ENCODE peak calls at places on chromosome 14, in six cellular contexts. M, P, H, G, K and X are unnamed samples.

GRCh38 chr14:36520601-36521525 is 831 bp upstream of the NKX2-1 start:
- DNase-seq in M (no peak), P (no peak), H (no peak), G (no peak), K (no peak), X (no peak)

GRCh38 chr14:53683229-53683628 is 273.4 kb downstream of the BMP4 start:
- DNase-seq in M (no peak), P (no peak), H (no peak), G (no peak), K (no peak), X (no peak)

GRCh38 chr14:44112774-44113460 is 394.2 kb downstream of the FSCB start:
- DNase-seq in M (no peak), P (no peak), H (no peak), G (no peak), K (no peak), X (no peak)

GRCh38 chr14:104517426-104517825 is 62.1 kb upstream of the C14orf180 start:
- DNase-seq in M (no peak), P (no peak), H (no peak), G (no peak), K (no peak), X (peak; percentile 59)

GRCh38 chr14:104280085-104280901 is 141.9 kb downstream of the KIF26A start:
- DNase-seq in M (peak; percentile 38), P (no peak), H (no peak), G (no peak), K (no peak), X (peak; percentile 72)

GRCh38 chr14:34489324-34489723 is 27.3 kb upstream of the SPTSSA start:
- DNase-seq in M (no peak), P (no peak), H (no peak), G (no peak), K (no peak), X (no peak)

GRCh38 chr14:56224179-56224578 is 106.0 kb downstream of the PELI2 start:
- DNase-seq in M (no peak), P (no peak), H (no peak), G (no peak), K (no peak), X (no peak)

GRCh38 chr14:89425931-89426330 is 8.9 kb upstream of the FOXN3 start:
- DNase-seq in M (no peak), P (peak; percentile 99), H (no peak), G (no peak), K (peak; percentile 85), X (no peak)

GRCh38 chr14:96055753-96056508 is 16.8 kb downstream of the C14orf132 start:
- DNase-seq in M (no peak), P (no peak), H (no peak), G (no peak), K (no peak), X (no peak)

GRCh38 chr14:23182372-23183014 is 967 bp downstream of the SLC7A8 start:
- DNase-seq in M (peak; percentile 66), P (no peak), H (peak; percentile 36), G (no peak), K (no peak), X (no peak)

GRCh38 chr14:74464785-74465184 is 28.3 kb downstream of the NPC2 start:
- DNase-seq in M (no peak), P (no peak), H (no peak), G (no peak), K (no peak), X (no peak)

GRCh38 chr14:106372870-106373657 is 846.7 kb downstream of the TMEM121 start:
- DNase-seq in M (peak; percentile 50), P (no peak), H (peak; percentile 77), G (peak; percentile 12), K (no peak), X (no peak)

GRCh38 chr14:94089479-94089878 is 8.4 kb downstream of the IFI27L1 start:
- DNase-seq in M (no peak), P (peak; percentile 51), H (no peak), G (no peak), K (no peak), X (no peak)

GRCh38 chr14:56268653-56269052 is 150.4 kb downstream of the PELI2 start:
- DNase-seq in M (no peak), P (peak; percentile 48), H (no peak), G (no peak), K (no peak), X (no peak)

GRCh38 chr14:81400202-81400678 is at the start of gene STON2:
- DNase-seq in M (peak; percentile 67), P (peak; percentile 70), H (no peak), G (peak; percentile 46), K (no peak), X (peak; percentile 76)

GRCh38 chr14:22885975-22886374 is 3.0 kb downstream of the REM2 start:
- DNase-seq in M (peak; percentile 57), P (no peak), H (no peak), G (no peak), K (no peak), X (no peak)

GRCh38 chr14:81562818-81563217 is 29.2 kb upstream of the SEL1L start:
- DNase-seq in M (no peak), P (no peak), H (no peak), G (no peak), K (no peak), X (no peak)

GRCh38 chr14:24273422-24273998 is 2.1 kb upstream of the RABGGTA start:
- DNase-seq in M (peak; percentile 13), P (no peak), H (no peak), G (no peak), K (no peak), X (no peak)

GRCh38 chr14:104634886-104635570 is 30.5 kb upstream of the TMEM179 start:
- DNase-seq in M (no peak), P (no peak), H (no peak), G (no peak), K (no peak), X (no peak)

GRCh38 chr14:28769358-28769757 is 2.8 kb downstream of the FOXG1 start:
- DNase-seq in M (no peak), P (no peak), H (no peak), G (no peak), K (no peak), X (no peak)

GRCh38 chr14:103549361-103550311 is 12.8 kb downstream of the BAG5 start:
- DNase-seq in M (peak; percentile 62), P (no peak), H (no peak), G (no peak), K (no peak), X (peak; percentile 68)

GRCh38 chr14:65428691-65429090 is 16.2 kb downstream of the FUT8 start:
- DNase-seq in M (no peak), P (no peak), H (no peak), G (no peak), K (no peak), X (no peak)

GRCh38 chr14:65423986-65424385 is 11.5 kb downstream of the FUT8 start:
- DNase-seq in M (no peak), P (no peak), H (no peak), G (no peak), K (no peak), X (no peak)

GRCh38 chr14:65424531-65424930 is 12.0 kb downstream of the FUT8 start:
- DNase-seq in M (no peak), P (no peak), H (no peak), G (no peak), K (no peak), X (no peak)

GRCh38 chr14:65422093-65422834 is 9.7 kb downstream of the FUT8 start:
- DNase-seq in M (no peak), P (peak; percentile 52), H (no peak), G (no peak), K (no peak), X (no peak)

DNA sequence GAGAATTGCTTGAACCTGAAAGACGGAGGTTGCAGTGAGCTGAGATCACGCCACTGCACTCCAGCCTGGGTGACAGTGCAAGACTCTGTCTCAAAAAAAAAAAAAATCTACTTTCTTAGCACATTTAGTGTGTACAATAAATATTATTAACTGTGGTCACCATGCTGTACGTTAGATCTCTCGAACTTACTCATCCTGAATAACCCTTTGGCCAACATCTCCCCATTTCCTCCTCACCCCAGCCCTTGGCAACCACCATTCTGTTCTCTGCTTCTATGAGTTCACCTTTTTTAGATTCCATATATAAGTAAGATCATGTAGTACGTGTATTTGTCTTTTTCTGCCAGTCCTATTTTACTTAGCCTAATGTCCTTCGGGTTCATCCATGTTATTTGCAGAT is 13.4 kb downstream of the FUT8 start:
- DNase-seq in M (no peak), P (no peak), H (no peak), G (no peak), K (peak; percentile 66), X (no peak)
- H3K27ac ChIP-seq in M (no peak overlapping the region), P (no peak overlapping the region), H (no peak overlapping the region), G (no peak overlapping the region), K (no peak overlapping the region), X (no peak overlapping the region)

GRCh38 chr14:59356783-59357182 is 108.4 kb downstream of the GPR135 start:
- DNase-seq in M (no peak), P (no peak), H (no peak), G (no peak), K (peak; percentile 57), X (no peak)

GRCh38 chr14:59358105-59358504 is 107.1 kb downstream of the GPR135 start:
- DNase-seq in M (peak; percentile 63), P (peak; percentile 92), H (no peak), G (peak; percentile 36), K (no peak), X (no peak)

GRCh38 chr14:59355101-59355500 is 110.1 kb downstream of the GPR135 start:
- DNase-seq in M (no peak), P (no peak), H (no peak), G (no peak), K (no peak), X (no peak)

GRCh38 chr14:59354666-59355065 is 110.5 kb downstream of the GPR135 start:
- DNase-seq in M (no peak), P (peak; percentile 74), H (no peak), G (no peak), K (no peak), X (no peak)

GRCh38 chr14:59356298-59356697 is 108.9 kb downstream of the GPR135 start:
- DNase-seq in M (no peak), P (no peak), H (no peak), G (no peak), K (no peak), X (no peak)
- H3K27ac ChIP-seq in M (no peak overlapping the region), P (no peak overlapping the region), H (no peak overlapping the region), G (no peak overlapping the region), K (no peak overlapping the region), X (no peak overlapping the region)

DNA sequence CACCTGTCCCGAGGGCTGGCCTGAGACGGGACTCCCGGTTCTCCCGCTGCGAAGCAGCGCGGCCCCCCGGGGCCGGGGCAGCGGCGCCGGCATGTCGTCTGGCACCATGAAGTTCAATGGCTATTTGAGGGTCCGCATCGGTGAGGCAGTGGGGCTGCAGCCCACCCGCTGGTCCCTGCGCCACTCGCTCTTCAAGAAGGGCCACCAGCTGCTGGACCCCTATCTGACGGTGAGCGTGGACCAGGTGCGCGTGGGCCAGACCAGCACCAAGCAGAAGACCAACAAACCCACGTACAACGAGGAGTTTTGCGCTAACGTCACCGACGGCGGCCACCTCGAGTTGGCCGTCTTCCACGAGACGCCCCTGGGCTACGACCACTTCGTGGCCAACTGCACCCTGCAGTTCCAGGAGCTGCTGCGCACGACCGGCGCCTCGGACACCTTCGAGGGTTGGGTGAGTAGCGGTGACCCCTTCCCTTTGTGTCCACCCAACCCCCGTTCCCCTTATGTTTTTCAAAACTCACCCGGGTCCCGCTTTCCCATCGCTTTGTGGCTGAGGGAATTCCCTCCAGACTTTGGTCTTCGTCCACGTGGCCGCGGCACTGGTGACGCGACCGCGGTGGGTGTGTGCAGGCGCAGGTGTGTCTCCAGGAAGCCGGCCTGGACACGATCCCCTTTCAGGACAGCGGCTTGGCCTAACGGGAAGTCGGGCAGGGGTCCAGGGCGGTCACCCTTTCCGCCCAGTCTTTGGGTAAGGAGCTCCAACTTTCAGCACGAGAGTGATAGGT is 826 bp downstream of the PRKCH start:
- DNase-seq in M (peak; percentile 71), P (no peak), H (peak; percentile 38), G (no peak), K (no peak), X (no peak)
- H3K27ac ChIP-seq in M (peak overlapping the region; percentile 76), P (no peak overlapping the region), H (peak overlapping the region; percentile 87), G (peak overlapping the region; percentile 77), K (peak overlapping the region; percentile 80), X (peak overlapping the region; percentile 94)

GRCh38 chr14:27012641-27013040 is 414.8 kb upstream of the NOVA1 start:
- DNase-seq in M (no peak), P (no peak), H (no peak), G (no peak), K (no peak), X (no peak)
- H3K27ac ChIP-seq in M (no peak overlapping the region), P (no peak overlapping the region), H (no peak overlapping the region), G (no peak overlapping the region), K (no peak overlapping the region), X (no peak overlapping the region)